ENCODE peak calls at places on chromosomes 5 and 9, in six cellular contexts. D is fibroblast of lung, Y is T-helper 17 cell, E is hypothalamus, F is upper lobe of left lung, N is T-cell. L is an unnamed sample.

GRCh38 chr5:24535646-24536045 is 109.1 kb downstream of the CDH10 start:
- DNase-seq in D (no peak), Y (no peak), E (no peak), F (no peak), N (no peak), L (no peak)

GRCh38 chr5:173413476-173413982 is 85.3 kb upstream of the STC2 start:
- DNase-seq in D (no peak), Y (no peak), E (no peak), F (no peak), N (no peak), L (no peak)

GRCh38 chr5:180467028-180467427 is 27.2 kb upstream of the CNOT6 start:
- DNase-seq in D (peak), Y (no peak), E (no peak), F (peak), N (no peak), L (peak)

GRCh38 chr5:97797994-97798451 is 615.0 kb upstream of the RIOK2 start:
- DNase-seq in D (peak), Y (no peak), E (no peak), F (no peak), N (no peak), L (no peak)

GRCh38 chr9:22392523-22392922 is 54.1 kb upstream of the DMRTA1 start:
- DNase-seq in D (no peak), Y (no peak), E (no peak), F (no peak), N (no peak), L (no peak)

GRCh38 chr9:96554801-96555566 is 64.7 kb downstream of the CDC14B start:
- DNase-seq in D (peak), Y (no peak), E (no peak), F (no peak), N (no peak), L (no peak)

GRCh38 chr9:133054966-133055365 is 6.8 kb upstream of the CEL start:
- DNase-seq in D (peak), Y (no peak), E (no peak), F (no peak), N (no peak), L (peak)

GRCh38 chr5:73393606-73394489 is 54.7 kb downstream of the FOXD1 start:
- DNase-seq in D (no peak), Y (no peak), E (no peak), F (no peak), N (no peak), L (no peak)

GRCh38 chr5:170151105-170151831 is 45.6 kb downstream of the FOXI1 start:
- DNase-seq in D (peak), Y (no peak), E (no peak), F (peak), N (no peak), L (peak)

GRCh38 chr5:43033845-43034590 is 6.1 kb downstream of the ANXA2R start:
- DNase-seq in D (peak), Y (no peak), E (no peak), F (no peak), N (no peak), L (no peak)

GRCh38 chr9:137422668-137423000 is 328 bp downstream of the EXD3 start:
- DNase-seq in D (peak), Y (no peak), E (no peak), F (no peak), N (no peak), L (peak)

GRCh38 chr5:147712024-147712423 is 70.5 kb downstream of the JAKMIP2 start:
- DNase-seq in D (no peak), Y (no peak), E (no peak), F (no peak), N (no peak), L (no peak)

GRCh38 chr9:23308114-23308513 is 517.9 kb downstream of the ELAVL2 start:
- DNase-seq in D (no peak), Y (no peak), E (no peak), F (no peak), N (no peak), L (no peak)

GRCh38 chr5:115605436-115605835 is 3.2 kb upstream of the TICAM2 start:
- DNase-seq in D (no peak), Y (no peak), E (no peak), F (no peak), N (no peak), L (no peak)

GRCh38 chr5:37918420-37918819 is 78.6 kb upstream of the GDNF start:
- DNase-seq in D (peak), Y (no peak), E (no peak), F (no peak), N (no peak), L (no peak)

GRCh38 chr9:130039504-130040147 is 3.4 kb downstream of the FNBP1 start:
- DNase-seq in D (peak), Y (no peak), E (no peak), F (no peak), N (no peak), L (no peak)

GRCh38 chr5:134445841-134446818 is 34.4 kb upstream of the CDKN2AIPNL start:
- DNase-seq in D (no peak), Y (no peak), E (no peak), F (no peak), N (no peak), L (no peak)

GRCh38 chr9:132804576-132805295 is 73.3 kb downstream of the AK8 start:
- DNase-seq in D (no peak), Y (no peak), E (no peak), F (no peak), N (no peak), L (no peak)

GRCh38 chr5:84688566-84688965 is 303.9 kb upstream of the EDIL3 start:
- DNase-seq in D (peak), Y (no peak), E (no peak), F (no peak), N (no peak), L (no peak)